ENCODE peak calls at places on chromosomes 12 and 14, in nine cellular contexts. C is GM04504, U is astrocyte of the cerebellum, M is AG10803, S is colonic mucosa, P is aorta, F is suprapubic skin, W is fibroblast of pulmonary artery, D is LNCaP clone FGC. T is an unnamed sample.

GRCh38 chr12:84727964-84728363 is 184.6 kb downstream of the SLC6A15 start:
- DNase-seq in C (no peak), U (peak; percentile 8), M (no peak), S (no peak), P (no peak), F (no peak), W (no peak), D (no peak), T (no peak)

GRCh38 chr12:28463396-28463795 is 273.1 kb downstream of the CCDC91 start:
- DNase-seq in C (no peak), U (no peak), M (no peak), S (no peak), P (no peak), F (no peak), W (no peak), D (no peak), T (no peak)

GRCh38 chr12:122403831-122404230 is 18.6 kb downstream of the CLIP1 start:
- DNase-seq in C (no peak), U (no peak), M (no peak), S (no peak), P (no peak), F (no peak), W (no peak), D (no peak), T (no peak)

GRCh38 chr14:23494223-23494622 is 24.7 kb downstream of the NGDN start:
- DNase-seq in C (no peak), U (no peak), M (peak; percentile 4), S (no peak), P (no peak), F (no peak), W (peak; percentile 51), D (no peak), T (no peak)

GRCh38 chr12:98106201-98106600 is 409.2 kb upstream of the TMPO start:
- DNase-seq in C (no peak), U (no peak), M (no peak), S (no peak), P (peak; percentile 53), F (no peak), W (no peak), D (no peak), T (no peak)

GRCh38 chr12:62414180-62414579 is 52.4 kb upstream of the MON2 start:
- DNase-seq in C (no peak), U (no peak), M (no peak), S (no peak), P (no peak), F (no peak), W (no peak), D (no peak), T (no peak)

GRCh38 chr14:99041141-99041819 is 230.7 kb downstream of the BCL11B start:
- DNase-seq in C (no peak), U (no peak), M (peak; percentile 47), S (no peak), P (no peak), F (peak; percentile 45), W (no peak), D (no peak), T (no peak)

GRCh38 chr12:97335093-97335492 is 127.5 kb upstream of the RMST start:
- DNase-seq in C (no peak), U (no peak), M (no peak), S (no peak), P (no peak), F (no peak), W (no peak), D (no peak), T (no peak)